ENCODE peak calls at places on chromosomes 3 and 15, in nine cellular contexts. One of them, this sample, is unnamed.
A peak's percentile ranks its signal among the peaks of the same experiment; 100 is the strongest.

GRCh38 chr3:129289201-129289921 is 10.7 kb downstream of the HMCES start:
- DNase-seq in heart right ventricle: no peak
- DNase-seq in Karpas-422: no peak
- DNase-seq in neuronal stem cell: no peak
- DNase-seq in neural progenitor cell: no peak
- DNase-seq in endothelial cell of umbilical vein: no peak
- DNase-seq in HCT116: no peak
- DNase-seq in NT2/D1: no peak
- DNase-seq in fibroblast of lung: peak; percentile 74
- DNase-seq in this sample: no peak

GRCh38 chr3:108127301-108127988 is 36.6 kb upstream of the CD47 start:
- DNase-seq in neural progenitor cell: peak; percentile 5
- DNase-seq in HCT116: no peak
- DNase-seq in fibroblast of lung: no peak
- DNase-seq in heart right ventricle: no peak
- DNase-seq in Karpas-422: peak; percentile 52
- DNase-seq in NT2/D1: no peak
- DNase-seq in endothelial cell of umbilical vein: no peak
- DNase-seq in neuronal stem cell: no peak
- DNase-seq in this sample: no peak

GRCh38 chr3:170467560-170467959 is 48.9 kb downstream of the CLDN11 start:
- DNase-seq in neuronal stem cell: no peak
- DNase-seq in endothelial cell of umbilical vein: no peak
- DNase-seq in Karpas-422: no peak
- DNase-seq in fibroblast of lung: no peak
- DNase-seq in heart right ventricle: no peak
- DNase-seq in HCT116: no peak
- DNase-seq in neural progenitor cell: no peak
- DNase-seq in NT2/D1: no peak
- DNase-seq in this sample: no peak

GRCh38 chr3:140341213-140341612 is 336.7 kb upstream of the TRIM42 start:
- DNase-seq in endothelial cell of umbilical vein: no peak
- DNase-seq in neuronal stem cell: no peak
- DNase-seq in Karpas-422: no peak
- DNase-seq in heart right ventricle: no peak
- DNase-seq in neural progenitor cell: no peak
- DNase-seq in HCT116: no peak
- DNase-seq in fibroblast of lung: no peak
- DNase-seq in NT2/D1: no peak
- DNase-seq in this sample: no peak

GRCh38 chr3:48402281-48402732 is 27.6 kb downstream of the PLXNB1 start:
- DNase-seq in endothelial cell of umbilical vein: peak; percentile 89
- DNase-seq in neuronal stem cell: no peak
- DNase-seq in neural progenitor cell: no peak
- DNase-seq in fibroblast of lung: peak; percentile 94
- DNase-seq in NT2/D1: no peak
- DNase-seq in HCT116: peak; percentile 46
- DNase-seq in heart right ventricle: no peak
- DNase-seq in Karpas-422: no peak
- DNase-seq in this sample: peak; percentile 83

GRCh38 chr3:43707998-43708397 is 17.3 kb downstream of the ABHD5 start:
- DNase-seq in neuronal stem cell: no peak
- DNase-seq in Karpas-422: no peak
- DNase-seq in NT2/D1: no peak
- DNase-seq in heart right ventricle: no peak
- DNase-seq in fibroblast of lung: peak; percentile 97
- DNase-seq in HCT116: peak; percentile 85
- DNase-seq in neural progenitor cell: no peak
- DNase-seq in endothelial cell of umbilical vein: peak; percentile 70
- DNase-seq in this sample: no peak

GRCh38 chr3:139642981-139643380 is 34.8 kb downstream of the NMNAT3 start:
- DNase-seq in Karpas-422: no peak
- DNase-seq in HCT116: no peak
- DNase-seq in neural progenitor cell: no peak
- DNase-seq in fibroblast of lung: peak; percentile 18
- DNase-seq in neuronal stem cell: no peak
- DNase-seq in heart right ventricle: no peak
- DNase-seq in NT2/D1: no peak
- DNase-seq in endothelial cell of umbilical vein: no peak
- DNase-seq in this sample: no peak

GRCh38 chr3:138692152-138692551 is 83.6 kb downstream of the FAIM start:
- DNase-seq in HCT116: no peak
- DNase-seq in neuronal stem cell: no peak
- DNase-seq in endothelial cell of umbilical vein: no peak
- DNase-seq in heart right ventricle: no peak
- DNase-seq in Karpas-422: no peak
- DNase-seq in NT2/D1: no peak
- DNase-seq in fibroblast of lung: no peak
- DNase-seq in neural progenitor cell: no peak
- DNase-seq in this sample: no peak

GRCh38 chr3:138768126-138768525 is 66.6 kb downstream of the PIK3CB start:
- DNase-seq in endothelial cell of umbilical vein: no peak
- DNase-seq in fibroblast of lung: no peak
- DNase-seq in neuronal stem cell: no peak
- DNase-seq in Karpas-422: no peak
- DNase-seq in heart right ventricle: no peak
- DNase-seq in neural progenitor cell: no peak
- DNase-seq in HCT116: peak; percentile 32
- DNase-seq in NT2/D1: peak; percentile 16
- DNase-seq in this sample: no peak

GRCh38 chr15:35358824-35359223 is 187.1 kb downstream of the DPH6 start:
- DNase-seq in HCT116: no peak
- DNase-seq in NT2/D1: no peak
- DNase-seq in heart right ventricle: no peak
- DNase-seq in Karpas-422: no peak
- DNase-seq in fibroblast of lung: no peak
- DNase-seq in endothelial cell of umbilical vein: no peak
- DNase-seq in neural progenitor cell: no peak
- DNase-seq in neuronal stem cell: no peak
- DNase-seq in this sample: no peak

GRCh38 chr15:35362195-35362829 is 183.7 kb downstream of the DPH6 start:
- DNase-seq in neural progenitor cell: no peak
- DNase-seq in fibroblast of lung: peak; percentile 86
- DNase-seq in neuronal stem cell: no peak
- DNase-seq in heart right ventricle: peak; percentile 44
- DNase-seq in endothelial cell of umbilical vein: no peak
- DNase-seq in Karpas-422: no peak
- DNase-seq in HCT116: no peak
- DNase-seq in NT2/D1: no peak
- DNase-seq in this sample: no peak
- H3K9me3 ChIP-seq in neural progenitor cell: no peaks in the 10 kb centered on the region
- H3K9me3 ChIP-seq in fibroblast of lung: no peaks in the 10 kb centered on the region
- H3K9me3 ChIP-seq in neuronal stem cell: peaks cover 2% of the 10 kb centered on the region
- H3K9me3 ChIP-seq in heart right ventricle: peaks cover 62% of the 10 kb centered on the region
- H3K9me3 ChIP-seq in endothelial cell of umbilical vein: no peaks in the 10 kb centered on the region
- H3K9me3 ChIP-seq in Karpas-422: peaks cover 4% of the 10 kb centered on the region
- H3K9me3 ChIP-seq in HCT116: no peaks in the 10 kb centered on the region
- H3K9me3 ChIP-seq in NT2/D1: peaks cover 5% of the 10 kb centered on the region
- H3K9me3 ChIP-seq in this sample: no peaks in the 10 kb centered on the region

DNA sequence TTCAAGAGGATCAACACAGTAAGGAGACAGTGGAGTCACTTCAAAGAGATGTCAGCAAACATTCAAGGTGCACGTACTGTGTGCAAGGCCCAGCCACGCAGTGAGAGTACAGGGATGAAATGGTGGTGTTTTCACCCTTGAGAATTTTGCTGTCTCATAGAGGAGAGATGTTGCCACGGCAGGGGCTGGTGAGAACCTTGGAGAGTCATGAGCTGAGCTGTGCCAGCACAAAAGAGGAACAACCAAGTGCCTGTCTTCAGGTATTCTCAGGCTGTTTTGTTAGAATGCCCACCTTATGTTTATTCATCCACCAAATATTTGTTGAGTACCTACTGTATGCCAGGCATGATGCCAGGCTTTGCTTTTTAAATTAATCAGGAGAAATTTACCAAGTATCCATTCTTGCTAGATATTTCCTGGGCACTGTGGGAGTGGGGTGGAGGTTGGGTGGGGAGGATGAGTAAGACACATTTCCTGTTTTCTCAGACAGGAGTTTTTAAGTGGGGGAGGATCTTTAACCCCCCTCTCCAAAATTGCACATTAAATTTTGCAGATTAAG is 72.6 kb downstream of the SLC6A11 start:
- DNase-seq in endothelial cell of umbilical vein: no peak
- DNase-seq in heart right ventricle: no peak
- DNase-seq in NT2/D1: no peak
- DNase-seq in fibroblast of lung: no peak
- DNase-seq in neuronal stem cell: no peak
- DNase-seq in neural progenitor cell: no peak
- DNase-seq in Karpas-422: no peak
- DNase-seq in HCT116: no peak
- DNase-seq in this sample: no peak
- H3K4me3 ChIP-seq in endothelial cell of umbilical vein: no peak overlapping the region
- H3K4me3 ChIP-seq in heart right ventricle: no peak overlapping the region
- H3K4me3 ChIP-seq in NT2/D1: no peak overlapping the region
- H3K4me3 ChIP-seq in fibroblast of lung: no peak overlapping the region
- H3K4me3 ChIP-seq in neuronal stem cell: no peak overlapping the region
- H3K4me3 ChIP-seq in neural progenitor cell: no peak overlapping the region
- H3K4me3 ChIP-seq in Karpas-422: no peak overlapping the region
- H3K4me3 ChIP-seq in HCT116: no peak overlapping the region
- H3K4me3 ChIP-seq in this sample: no peak overlapping the region

GRCh38 chr15:27885226-27885625 is 213.9 kb downstream of the OCA2 start:
- DNase-seq in heart right ventricle: no peak
- DNase-seq in Karpas-422: no peak
- DNase-seq in neural progenitor cell: no peak
- DNase-seq in HCT116: no peak
- DNase-seq in NT2/D1: no peak
- DNase-seq in endothelial cell of umbilical vein: no peak
- DNase-seq in neuronal stem cell: no peak
- DNase-seq in fibroblast of lung: no peak
- DNase-seq in this sample: no peak

GRCh38 chr15:27894645-27895044 is 204.5 kb downstream of the OCA2 start:
- DNase-seq in NT2/D1: no peak
- DNase-seq in neuronal stem cell: no peak
- DNase-seq in endothelial cell of umbilical vein: no peak
- DNase-seq in heart right ventricle: no peak
- DNase-seq in HCT116: no peak
- DNase-seq in fibroblast of lung: no peak
- DNase-seq in Karpas-422: no peak
- DNase-seq in neural progenitor cell: no peak
- DNase-seq in this sample: no peak

GRCh38 chr15:27884726-27885125 is 214.4 kb downstream of the OCA2 start:
- DNase-seq in neuronal stem cell: no peak
- DNase-seq in neural progenitor cell: no peak
- DNase-seq in endothelial cell of umbilical vein: no peak
- DNase-seq in heart right ventricle: no peak
- DNase-seq in NT2/D1: no peak
- DNase-seq in fibroblast of lung: no peak
- DNase-seq in HCT116: no peak
- DNase-seq in Karpas-422: no peak
- DNase-seq in this sample: no peak

DNA sequence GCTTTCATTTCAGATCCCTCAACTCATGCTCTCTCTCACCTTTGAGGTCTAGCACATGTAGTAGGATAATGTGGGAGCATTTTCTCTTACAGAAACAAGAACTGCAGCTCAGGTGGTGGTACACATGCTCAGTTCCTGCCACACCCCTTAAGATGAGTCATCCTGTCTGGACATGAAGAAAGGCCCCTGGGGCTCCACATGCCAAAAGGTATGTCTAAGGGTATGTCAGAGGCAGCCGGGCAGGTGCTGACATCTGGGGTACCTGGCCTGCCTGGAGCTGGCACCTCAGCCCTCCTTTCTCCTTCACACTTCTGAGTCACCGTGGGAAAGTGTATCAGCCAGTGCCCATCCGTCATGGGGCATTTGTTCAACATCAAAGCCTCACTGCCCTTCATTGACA is 209.9 kb downstream of the OCA2 start:
- DNase-seq in Karpas-422: no peak
- DNase-seq in endothelial cell of umbilical vein: no peak
- DNase-seq in NT2/D1: no peak
- DNase-seq in neuronal stem cell: no peak
- DNase-seq in neural progenitor cell: no peak
- DNase-seq in heart right ventricle: no peak
- DNase-seq in HCT116: no peak
- DNase-seq in fibroblast of lung: no peak
- DNase-seq in this sample: no peak
- H3K9me3 ChIP-seq in Karpas-422: peaks cover 30% of the 10 kb centered on the region
- H3K9me3 ChIP-seq in endothelial cell of umbilical vein: peaks cover 2% of the 10 kb centered on the region
- H3K9me3 ChIP-seq in NT2/D1: peaks cover 37% of the 10 kb centered on the region
- H3K9me3 ChIP-seq in neuronal stem cell: no peaks in the 10 kb centered on the region
- H3K9me3 ChIP-seq in neural progenitor cell: peaks cover 4% of the 10 kb centered on the region
- H3K9me3 ChIP-seq in heart right ventricle: peaks cover 39% of the 10 kb centered on the region
- H3K9me3 ChIP-seq in HCT116: peaks cover 5% of the 10 kb centered on the region
- H3K9me3 ChIP-seq in fibroblast of lung: no peaks in the 10 kb centered on the region
- H3K9me3 ChIP-seq in this sample: no peaks in the 10 kb centered on the region

GRCh38 chr3:66495633-66496032 is 5.2 kb downstream of the LRIG1 start:
- DNase-seq in Karpas-422: no peak
- DNase-seq in neural progenitor cell: peak; percentile 91
- DNase-seq in endothelial cell of umbilical vein: no peak
- DNase-seq in heart right ventricle: no peak
- DNase-seq in NT2/D1: no peak
- DNase-seq in fibroblast of lung: no peak
- DNase-seq in neuronal stem cell: peak; percentile 82
- DNase-seq in HCT116: no peak
- DNase-seq in this sample: no peak
- H3K4me3 ChIP-seq in Karpas-422: peak overlapping the region; percentile 3
- H3K4me3 ChIP-seq in neural progenitor cell: peak overlapping the region; percentile 99
- H3K4me3 ChIP-seq in endothelial cell of umbilical vein: no peak overlapping the region
- H3K4me3 ChIP-seq in heart right ventricle: no peak overlapping the region
- H3K4me3 ChIP-seq in NT2/D1: no peak overlapping the region
- H3K4me3 ChIP-seq in fibroblast of lung: no peak overlapping the region
- H3K4me3 ChIP-seq in neuronal stem cell: peak overlapping the region; percentile 23
- H3K4me3 ChIP-seq in HCT116: no peak overlapping the region
- H3K4me3 ChIP-seq in this sample: no peak overlapping the region

This sample was measured in adrenal gland.